ENCODE peak calls at places on chromosomes 6 and 20, in nine cellular contexts. W is aorta, Q is right lobe of liver, M is transverse colon, A is neural progenitor cell, T is colonic mucosa, X is pancreas, S is left lung, O is esophagus squamous epithelium. J is an unnamed sample.

GRCh38 chr6:3722211-3722621 is 29.3 kb downstream of the PXDC1 start:
- DNase-seq in W (no peak), Q (no peak), M (no peak), A (peak; percentile 18), T (no peak), X (no peak), S (no peak), O (no peak), J (no peak)

GRCh38 chr6:18328549-18328922 is 58.6 kb upstream of the RNF144B start:
- DNase-seq in W (no peak), Q (no peak), M (no peak), A (no peak), T (no peak), X (no peak), S (no peak), O (no peak), J (no peak)

GRCh38 chr6:5507056-5507722 is 245.9 kb downstream of the FARS2 start:
- DNase-seq in W (no peak), Q (no peak), M (no peak), A (no peak), T (no peak), X (no peak), S (no peak), O (no peak), J (peak; percentile 20)

GRCh38 chr6:38234141-38234540 is 405.6 kb downstream of the BTBD9 start:
- DNase-seq in W (no peak), Q (no peak), M (no peak), A (no peak), T (no peak), X (no peak), S (no peak), O (no peak), J (no peak)

GRCh38 chr6:88358846-88359245 is 192.7 kb upstream of the CNR1 start:
- DNase-seq in W (no peak), Q (no peak), M (no peak), A (no peak), T (no peak), X (no peak), S (no peak), O (no peak), J (no peak)

GRCh38 chr6:56595490-56596122 is 47.1 kb downstream of the DST start:
- DNase-seq in W (no peak), Q (no peak), M (peak; percentile 35), A (peak; percentile 74), T (peak; percentile 41), X (no peak), S (no peak), O (no peak), J (no peak)

GRCh38 chr6:96811670-96812069 is 25.6 kb downstream of the GPR63 start:
- DNase-seq in W (no peak), Q (no peak), M (no peak), A (no peak), T (no peak), X (no peak), S (no peak), O (no peak), J (no peak)

GRCh38 chr6:136614994-136615393 is 64.8 kb upstream of the MAP7 start:
- DNase-seq in W (no peak), Q (no peak), M (no peak), A (no peak), T (no peak), X (no peak), S (no peak), O (no peak), J (no peak)

GRCh38 chr6:137001287-137001976 is 43.3 kb downstream of the IL20RA start:
- DNase-seq in W (no peak), Q (no peak), M (no peak), A (peak; percentile 20), T (peak; percentile 52), X (no peak), S (no peak), O (no peak), J (no peak)

GRCh38 chr20:13006825-13007224 is 1.9 kb upstream of the SPTLC3 start:
- DNase-seq in W (no peak), Q (no peak), M (no peak), A (no peak), T (no peak), X (no peak), S (no peak), O (no peak), J (no peak)

GRCh38 chr6:157605484-157605883 is 217.6 kb upstream of the SNX9 start:
- DNase-seq in W (no peak), Q (no peak), M (peak; percentile 0), A (no peak), T (no peak), X (no peak), S (no peak), O (no peak), J (no peak)

GRCh38 chr6:111715321-111715720 is 109.6 kb upstream of the TRAF3IP2 start:
- DNase-seq in W (no peak), Q (no peak), M (no peak), A (no peak), T (no peak), X (no peak), S (no peak), O (no peak), J (peak; percentile 64)

GRCh38 chr20:48336647-48337046 is 491.2 kb downstream of the PREX1 start:
- DNase-seq in W (no peak), Q (no peak), M (no peak), A (no peak), T (no peak), X (no peak), S (no peak), O (no peak), J (no peak)

GRCh38 chr20:48340915-48341314 is 486.9 kb downstream of the PREX1 start:
- DNase-seq in W (no peak), Q (no peak), M (no peak), A (no peak), T (no peak), X (no peak), S (no peak), O (no peak), J (no peak)

GRCh38 chr20:48339986-48340884 is 487.6 kb downstream of the PREX1 start:
- DNase-seq in W (no peak), Q (no peak), M (no peak), A (no peak), T (no peak), X (no peak), S (no peak), O (no peak), J (no peak)

GRCh38 chr20:48338717-48339116 is 489.1 kb downstream of the PREX1 start:
- DNase-seq in W (no peak), Q (no peak), M (no peak), A (no peak), T (no peak), X (no peak), S (no peak), O (no peak), J (no peak)

DNA sequence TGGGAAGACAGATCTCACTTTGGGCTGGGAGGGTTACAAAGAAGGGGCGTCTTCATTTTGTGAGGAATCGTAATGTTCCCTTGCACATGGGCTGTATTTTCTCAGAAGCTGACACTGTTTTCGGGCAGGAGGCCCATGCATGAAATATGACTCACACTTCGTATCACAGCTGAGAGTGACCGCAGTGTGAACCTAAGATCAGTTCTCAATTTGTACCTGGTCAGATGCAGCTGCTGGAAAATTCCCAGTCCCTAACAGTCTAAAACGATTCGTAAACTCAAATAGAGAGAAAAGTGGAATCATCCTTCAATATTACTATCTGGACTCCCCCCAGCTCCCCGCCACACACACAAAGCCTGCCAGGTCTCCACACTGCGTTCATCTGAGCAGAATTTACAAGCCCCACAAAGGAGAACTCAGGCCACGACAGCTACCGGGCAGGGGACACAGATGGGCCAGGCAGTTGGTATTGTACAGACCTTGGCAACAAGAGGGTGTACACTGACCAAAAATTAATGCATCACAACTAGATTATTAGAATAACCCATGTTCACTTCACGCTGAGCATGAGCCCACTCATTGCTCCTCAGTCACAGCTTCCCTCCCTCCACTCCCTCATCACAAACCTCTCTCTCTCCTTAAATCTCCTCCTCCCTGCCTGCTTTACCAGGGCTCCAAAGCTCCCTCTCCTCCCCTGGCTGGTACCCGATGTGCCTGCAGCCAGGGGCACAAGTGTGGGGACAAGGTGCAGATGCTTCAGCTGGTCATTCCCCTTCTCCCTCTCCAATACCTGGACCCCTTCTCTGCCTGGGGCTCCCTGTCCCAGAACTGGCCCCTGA is 488.4 kb downstream of the PREX1 start:
- DNase-seq in W (no peak), Q (no peak), M (peak; percentile 22), A (no peak), T (no peak), X (no peak), S (no peak), O (no peak), J (no peak)
- H3K27ac ChIP-seq in W (no peak overlapping the region), Q (no peak overlapping the region), M (peak overlapping the region; percentile 68), A (no peak overlapping the region), T (no peak overlapping the region), X (no peak overlapping the region), S (no peak overlapping the region), O (no peak overlapping the region), J (no peak overlapping the region)

GRCh38 chr20:48932375-48932941 is 10.9 kb downstream of the ARFGEF2 start:
- DNase-seq in W (no peak), Q (peak; percentile 73), M (no peak), A (no peak), T (no peak), X (no peak), S (no peak), O (no peak), J (no peak)
- H3K27ac ChIP-seq in W (no peak overlapping the region), Q (peak overlapping the region; percentile 78), M (peak overlapping the region; percentile 88), A (no peak overlapping the region), T (peak overlapping the region; percentile 82), X (no peak overlapping the region), S (no peak overlapping the region), O (no peak overlapping the region), J (no peak overlapping the region)

GRCh38 chr6:40256831-40257230 is 322.6 kb upstream of the MOCS1 start:
- DNase-seq in W (no peak), Q (no peak), M (no peak), A (no peak), T (no peak), X (no peak), S (no peak), O (no peak), J (no peak)

GRCh38 chr6:40249935-40250334 is 315.7 kb upstream of the MOCS1 start:
- DNase-seq in W (no peak), Q (no peak), M (no peak), A (no peak), T (no peak), X (no peak), S (no peak), O (no peak), J (no peak)

GRCh38 chr6:40252531-40253258 is 318.4 kb upstream of the MOCS1 start:
- DNase-seq in W (no peak), Q (no peak), M (no peak), A (no peak), T (no peak), X (no peak), S (no peak), O (no peak), J (no peak)

GRCh38 chr6:40247516-40248115 is 313.4 kb upstream of the MOCS1 start:
- DNase-seq in W (no peak), Q (no peak), M (no peak), A (no peak), T (no peak), X (no peak), S (no peak), O (no peak), J (no peak)

GRCh38 chr6:40251609-40252008 is 317.3 kb upstream of the MOCS1 start:
- DNase-seq in W (no peak), Q (no peak), M (peak; percentile 8), A (no peak), T (no peak), X (no peak), S (no peak), O (no peak), J (no peak)
- H3K27ac ChIP-seq in W (no peak overlapping the region), Q (no peak overlapping the region), M (no peak overlapping the region), A (no peak overlapping the region), T (no peak overlapping the region), X (no peak overlapping the region), S (no peak overlapping the region), O (no peak overlapping the region), J (no peak overlapping the region)

GRCh38 chr20:31608256-31608980 is 3.3 kb downstream of the ID1 start:
- DNase-seq in W (peak; percentile 82), Q (peak; percentile 93), M (peak; percentile 92), A (peak; percentile 93), T (peak; percentile 93), X (peak; percentile 74), S (peak; percentile 95), O (no peak), J (no peak)
- H3K27ac ChIP-seq in W (no peak overlapping the region), Q (peak overlapping the region; percentile 79), M (peak overlapping the region; percentile 93), A (peak overlapping the region; percentile 59), T (peak overlapping the region; percentile 77), X (peak overlapping the region; percentile 77), S (peak overlapping the region; percentile 95), O (peak overlapping the region; percentile 94), J (peak overlapping the region; percentile 39)